ENCODE peak calls at places on chromosomes 4 and X, in four cellular contexts. N, Y, W and O are unnamed samples.

GRCh38 chrX:49171752-49172279 is at the start of gene PLP2:
- DNase-seq in N (peak; percentile 67), Y (peak; percentile 60), W (peak; percentile 76), O (peak; percentile 50)

GRCh38 chr4:143555676-143556075 is 42.2 kb downstream of the SMARCA5 start:
- DNase-seq in N (no peak), Y (no peak), W (no peak), O (no peak)

GRCh38 chr4:168540086-168540864 is 43.4 kb downstream of the PALLD start:
- DNase-seq in N (no peak), Y (no peak), W (no peak), O (no peak)

GRCh38 chrX:53456254-53456653 is 22.1 kb upstream of the HSD17B10 start:
- DNase-seq in N (no peak), Y (no peak), W (no peak), O (no peak)

GRCh38 chrX:21989415-21989814 is 42.7 kb upstream of the PHEX start:
- DNase-seq in N (peak; percentile 5), Y (no peak), W (no peak), O (no peak)

GRCh38 chrX:119455264-119455663 is 13.0 kb upstream of the SLC25A5 start:
- DNase-seq in N (no peak), Y (no peak), W (no peak), O (no peak)

GRCh38 chrX:78321809-78322208 is 5.6 kb downstream of the CYSLTR1 start:
- DNase-seq in N (peak; percentile 29), Y (peak; percentile 39), W (no peak), O (no peak)

GRCh38 chr4:111399523-111400135 is 745.6 kb upstream of the FAM241A start:
- DNase-seq in N (no peak), Y (no peak), W (no peak), O (no peak)

GRCh38 chr4:85498068-85498733 is 23.3 kb downstream of the ARHGAP24 start:
- DNase-seq in N (peak; percentile 44), Y (no peak), W (peak; percentile 72), O (no peak)

GRCh38 chr4:73600917-73601316 is 19.3 kb downstream of the RASSF6 start:
- DNase-seq in N (no peak), Y (no peak), W (no peak), O (no peak)

GRCh38 chrX:104564921-104565703 is 887 bp upstream of the IL1RAPL2 start:
- DNase-seq in N (no peak), Y (no peak), W (no peak), O (no peak)

GRCh38 chr4:164467493-164467892 is 286.4 kb upstream of the SMIM31 start:
- DNase-seq in N (no peak), Y (no peak), W (no peak), O (no peak)

GRCh38 chrX:46301903-46302302 is 243.3 kb downstream of the ZNF674 start:
- DNase-seq in N (no peak), Y (no peak), W (no peak), O (no peak)

GRCh38 chr4:138870739-138871633 is 144.6 kb upstream of the NOCT start:
- DNase-seq in N (peak; percentile 69), Y (peak; percentile 65), W (no peak), O (peak; percentile 18)

GRCh38 chrX:49661881-49662280 is 33.9 kb downstream of the PAGE1 start:
- DNase-seq in N (no peak), Y (no peak), W (no peak), O (no peak)

GRCh38 chr4:67746797-67747495 is 7.2 kb downstream of the GNRHR start:
- DNase-seq in N (peak; percentile 14), Y (no peak), W (no peak), O (no peak)

GRCh38 chrX:110322603-110323002 is 4.7 kb upstream of the AMMECR1 start:
- DNase-seq in N (no peak), Y (no peak), W (no peak), O (no peak)

GRCh38 chrX:40172169-40172979 is 74.6 kb upstream of the BCOR start:
- DNase-seq in N (peak; percentile 27), Y (peak; percentile 69), W (peak; percentile 85), O (no peak)

GRCh38 chr4:3436798-3437581 is 4.8 kb upstream of the HGFAC start:
- DNase-seq in N (no peak), Y (peak; percentile 53), W (peak; percentile 79), O (no peak)

GRCh38 chr4:183987529-183987946 is 82.4 kb downstream of the STOX2 start:
- DNase-seq in N (no peak), Y (peak; percentile 53), W (peak; percentile 83), O (no peak)

GRCh38 chr4:105598787-105599186 is 46.4 kb downstream of the ARHGEF38 start:
- DNase-seq in N (no peak), Y (no peak), W (no peak), O (no peak)

GRCh38 chr4:53716471-53717063 is 125.3 kb upstream of the LNX1 start:
- DNase-seq in N (no peak), Y (no peak), W (no peak), O (no peak)

GRCh38 chr4:156799121-156799589 is 172.4 kb downstream of the PDGFC start:
- DNase-seq in N (no peak), Y (no peak), W (no peak), O (no peak)

GRCh38 chr4:11230888-11231287 is 197.8 kb downstream of the HS3ST1 start:
- DNase-seq in N (no peak), Y (no peak), W (no peak), O (no peak)

GRCh38 chr4:48370260-48371134 is 29.2 kb downstream of the SLAIN2 start:
- DNase-seq in N (peak; percentile 24), Y (no peak), W (no peak), O (no peak)

GRCh38 chrX:25275159-25275558 is 259.4 kb upstream of the ARX start:
- DNase-seq in N (no peak), Y (no peak), W (no peak), O (no peak)

GRCh38 chr4:154928640-154929257 is 147.7 kb downstream of the RBM46 start:
- DNase-seq in N (no peak), Y (no peak), W (no peak), O (no peak)
- TF ChIP-seq CTCF in N (no peak), Y (no peak), W (peak; percentile 11), O (no peak)

DNA sequence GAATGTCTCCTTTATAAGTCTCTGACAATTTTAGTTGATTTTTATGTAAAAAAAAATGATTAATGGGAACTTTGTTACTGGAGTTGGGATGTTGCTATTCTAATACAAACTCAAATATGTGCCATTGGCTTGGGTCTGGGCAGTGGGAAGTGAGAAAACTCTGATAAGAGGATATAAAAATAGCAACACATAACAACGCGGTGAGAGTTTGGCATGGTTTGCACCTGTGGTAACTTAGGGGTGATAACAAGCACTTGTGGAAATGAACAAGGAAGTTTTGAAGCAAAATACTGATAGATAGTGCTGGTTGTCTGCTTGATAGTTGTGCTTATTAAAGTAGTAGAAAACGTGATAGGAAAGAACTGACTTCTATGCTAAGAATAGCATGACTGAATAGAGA is 743.3 kb upstream of the AGA start:
- DNase-seq in N (no peak), Y (no peak), W (no peak), O (no peak)
- TF ChIP-seq CTCF in N (no peak), Y (no peak), W (no peak), O (no peak)

GRCh38 chr4:163111588-163111987 is 55.1 kb downstream of the NAF1 start:
- DNase-seq in N (no peak), Y (no peak), W (no peak), O (no peak)
- TF ChIP-seq CTCF in N (no peak), Y (peak; percentile 18), W (no peak), O (no peak)

DNA sequence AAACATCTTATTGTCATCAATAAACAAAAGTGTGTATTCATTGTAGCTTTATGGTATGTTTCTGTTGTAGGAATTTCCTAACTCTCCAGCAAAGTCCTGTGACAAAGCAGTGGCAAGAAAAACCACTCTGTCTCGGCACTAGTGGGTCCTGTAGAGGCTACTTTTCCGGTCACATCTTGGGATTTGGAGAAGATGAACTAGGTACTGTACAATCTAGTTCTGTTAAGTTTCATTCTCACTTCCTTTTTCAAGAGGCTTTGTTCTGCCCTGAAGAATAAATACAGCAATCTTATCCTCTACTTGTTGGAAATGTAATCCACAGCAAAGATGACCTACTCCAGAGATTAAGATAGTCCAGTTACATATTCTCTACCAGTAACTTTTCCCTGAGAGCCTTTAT is 69.3 kb downstream of the HHIP start:
- DNase-seq in N (no peak), Y (no peak), W (no peak), O (no peak)
- TF ChIP-seq CTCF in N (no peak), Y (no peak), W (no peak), O (no peak)

DNA sequence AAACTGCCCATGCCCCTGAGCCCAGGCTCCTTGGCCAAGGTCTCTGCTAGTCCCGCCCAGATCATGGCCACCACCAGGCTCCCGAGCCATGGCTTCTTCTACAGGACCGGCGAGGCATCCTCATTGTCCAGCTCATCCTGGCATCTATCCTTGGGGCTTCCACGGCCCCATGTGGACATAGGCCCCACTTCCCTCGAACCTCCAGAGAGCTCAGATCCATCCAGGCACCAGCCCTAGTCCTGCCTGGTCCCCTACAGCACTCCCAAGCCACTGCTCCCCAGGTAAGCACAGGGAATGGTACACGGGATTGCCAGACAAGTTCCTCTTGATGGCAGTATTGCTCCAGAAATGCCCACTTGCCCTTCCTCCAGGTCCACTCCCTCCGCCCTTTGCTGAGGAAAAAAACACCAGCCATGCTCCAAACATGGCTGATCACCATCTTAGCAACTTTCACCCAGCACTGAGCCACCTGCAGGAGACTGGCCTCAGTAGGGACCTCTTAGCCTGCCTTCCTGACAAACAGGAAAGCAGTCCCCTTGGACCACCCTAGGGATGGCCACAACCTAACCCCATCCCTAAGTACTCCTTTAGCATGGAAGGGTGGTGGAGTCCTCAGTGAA is 272.1 kb upstream of the AGTR2 start:
- DNase-seq in N (peak; percentile 5), Y (peak; percentile 79), W (no peak), O (no peak)
- TF ChIP-seq CTCF in N (no peak), Y (peak; percentile 15), W (no peak), O (no peak)